ENCODE peak calls at places on chromosomes 2 and 18, in six cellular contexts. T is HepG2, F is IMR-90, Y is K562, I is GM12878, E is SK-N-SH. L is an unnamed sample.

GRCh38 chr2:23523651-23524260 is 138.8 kb downstream of the KLHL29 start:
- DNase-seq in I (no peak), T (no peak), F (peak), E (no peak), Y (no peak), L (no peak)

GRCh38 chr2:147026664-147027278 is 818.1 kb upstream of the ACVR2A start:
- DNase-seq in T (no peak), E (no peak), I (no peak), F (peak), Y (no peak), L (no peak)

GRCh38 chr2:2755990-2756389 is 424.9 kb upstream of the MYT1L start:
- DNase-seq in I (no peak), F (no peak), E (no peak), Y (no peak), T (no peak), L (no peak)

GRCh38 chr2:11410101-11410500 is 55.9 kb downstream of the E2F6 start:
- DNase-seq in F (no peak), Y (no peak), I (no peak), T (no peak), E (no peak), L (no peak)

GRCh38 chr2:63827749-63828148 is 13.9 kb upstream of the UGP2 start:
- DNase-seq in I (no peak), T (peak), Y (no peak), E (no peak), F (peak), L (no peak)

GRCh38 chr2:20584637-20585321 is 66.1 kb downstream of the HS1BP3 start:
- DNase-seq in I (no peak), F (peak), Y (no peak), T (peak), E (no peak), L (peak)

GRCh38 chr2:178238144-178238521 is 43.8 kb downstream of the OSBPL6 start:
- DNase-seq in I (no peak), F (peak), T (no peak), Y (no peak), E (no peak), L (peak)

GRCh38 chr2:172970660-172971059 is 105.0 kb upstream of the MAP3K20 start:
- DNase-seq in F (no peak), Y (no peak), T (no peak), E (no peak), I (no peak), L (no peak)

GRCh38 chr2:166653185-166653813 is 159.2 kb upstream of the SCN7A start:
- DNase-seq in T (peak), Y (no peak), I (no peak), E (no peak), F (peak), L (no peak)

GRCh38 chr2:196315388-196316049 is 144.1 kb upstream of the STK17B start:
- DNase-seq in I (no peak), Y (no peak), E (no peak), F (peak), T (no peak), L (peak)

GRCh38 chr2:181574321-181574720 is 82.6 kb downstream of the CERKL start:
- DNase-seq in I (no peak), E (no peak), T (no peak), Y (no peak), F (no peak), L (no peak)

GRCh38 chr2:106536490-106536889 is 49.3 kb downstream of the CD8B2 start:
- DNase-seq in T (no peak), F (no peak), E (no peak), I (no peak), Y (no peak), L (no peak)

GRCh38 chr18:42436366-42436765 is 481.3 kb downstream of the PIK3C3 start:
- DNase-seq in T (no peak), E (no peak), F (no peak), I (no peak), Y (no peak), L (no peak)

GRCh38 chr2:161424992-161425391 is 8.9 kb downstream of the TBR1 start:
- DNase-seq in I (no peak), T (no peak), F (no peak), Y (no peak), E (no peak), L (no peak)

GRCh38 chr2:238067939-238068338 is 7.1 kb downstream of the SCLY start:
- DNase-seq in I (no peak), Y (no peak), T (no peak), E (no peak), F (no peak), L (no peak)

GRCh38 chr2:207725815-207726578 is 14.6 kb downstream of the CCNYL1 start:
- DNase-seq in Y (no peak), F (no peak), I (no peak), T (no peak), E (peak), L (no peak)

GRCh38 chr18:77134611-77135010 is 2.0 kb upstream of the MBP start:
- DNase-seq in T (no peak), I (no peak), F (no peak), E (no peak), Y (no peak), L (no peak)

GRCh38 chr2:211216221-211216620 is 659.8 kb downstream of the CPS1 start:
- DNase-seq in I (no peak), E (no peak), T (no peak), Y (no peak), F (no peak), L (peak)

GRCh38 chr18:36139251-36139650 is 9.6 kb downstream of the ELP2 start:
- DNase-seq in I (no peak), T (no peak), F (no peak), Y (no peak), E (no peak), L (no peak)
- TF ChIP-seq SMC3 in I (no peak), T (no peak), F (no peak), Y (no peak), E (no peak), L (no peak)

GRCh38 chr18:59837586-59837985 is 62.2 kb upstream of the PMAIP1 start:
- DNase-seq in T (peak), I (peak), Y (peak), F (peak), E (peak), L (peak)
- TF ChIP-seq RAD21 in T (peak), I (peak), Y (peak), F (peak), E (peak), L (peak)

GRCh38 chr2:216596234-216596985 is 36.8 kb upstream of the IGFBP2 start:
- DNase-seq in T (no peak), I (no peak), E (peak), Y (no peak), F (peak), L (no peak)
- TF ChIP-seq SMC3 in T (no peak), I (no peak), E (no peak), Y (no peak), F (no peak), L (no peak)

GRCh38 chr18:35077937-35078336 is 36.7 kb downstream of the MAPRE2 start:
- DNase-seq in Y (no peak), I (no peak), T (no peak), E (no peak), F (peak), L (no peak)

GRCh38 chr18:35074581-35074980 is 33.4 kb downstream of the MAPRE2 start:
- DNase-seq in F (no peak), Y (no peak), I (no peak), E (no peak), T (no peak), L (no peak)

GRCh38 chr18:35076126-35076525 is 34.9 kb downstream of the MAPRE2 start:
- DNase-seq in E (no peak), F (no peak), Y (no peak), T (no peak), I (no peak), L (no peak)

GRCh38 chr18:35075132-35075531 is 33.9 kb downstream of the MAPRE2 start:
- DNase-seq in I (no peak), Y (no peak), T (no peak), E (no peak), F (no peak), L (no peak)

GRCh38 chr18:35076556-35076955 is 35.3 kb downstream of the MAPRE2 start:
- DNase-seq in T (no peak), E (no peak), Y (no peak), I (no peak), F (peak), L (no peak)
- TF ChIP-seq RAD21 in T (no peak), E (no peak), Y (no peak), I (no peak), F (no peak), L (no peak)

DNA sequence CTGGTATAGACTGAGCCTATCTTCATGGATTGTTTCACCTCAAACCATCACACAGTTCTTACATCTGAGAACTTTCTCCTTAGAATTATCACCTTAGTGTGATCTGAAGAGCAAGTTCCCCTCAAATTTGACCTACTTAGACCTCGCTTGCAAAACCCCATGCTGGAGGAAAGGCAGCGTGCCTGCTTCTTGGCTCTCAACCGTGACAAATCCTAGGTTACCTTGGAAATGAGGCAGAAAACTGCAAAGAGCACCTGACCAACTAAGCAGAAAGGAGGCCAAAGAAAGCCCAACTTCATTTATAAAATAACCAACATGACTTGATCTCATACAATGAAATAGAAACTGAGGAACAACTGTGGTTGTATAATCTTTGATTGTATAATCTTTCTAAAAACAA is 146.4 kb downstream of the RAB3GAP1 start:
- DNase-seq in F (no peak), Y (no peak), E (no peak), I (no peak), T (no peak), L (no peak)
- TF ChIP-seq SMC3 in F (no peak), Y (no peak), E (no peak), I (no peak), T (no peak), L (no peak)

GRCh38 chr2:165149439-165149838 is 54.4 kb downstream of the SCN3A start:
- DNase-seq in F (no peak), I (peak), E (no peak), T (no peak), Y (no peak), L (no peak)

GRCh38 chr2:165144315-165144714 is 59.5 kb downstream of the SCN3A start:
- DNase-seq in E (no peak), Y (no peak), T (no peak), F (no peak), I (no peak), L (peak)

GRCh38 chr2:165141601-165142000 is 62.2 kb downstream of the SCN3A start:
- DNase-seq in E (no peak), F (peak), Y (no peak), T (no peak), I (no peak), L (no peak)

DNA sequence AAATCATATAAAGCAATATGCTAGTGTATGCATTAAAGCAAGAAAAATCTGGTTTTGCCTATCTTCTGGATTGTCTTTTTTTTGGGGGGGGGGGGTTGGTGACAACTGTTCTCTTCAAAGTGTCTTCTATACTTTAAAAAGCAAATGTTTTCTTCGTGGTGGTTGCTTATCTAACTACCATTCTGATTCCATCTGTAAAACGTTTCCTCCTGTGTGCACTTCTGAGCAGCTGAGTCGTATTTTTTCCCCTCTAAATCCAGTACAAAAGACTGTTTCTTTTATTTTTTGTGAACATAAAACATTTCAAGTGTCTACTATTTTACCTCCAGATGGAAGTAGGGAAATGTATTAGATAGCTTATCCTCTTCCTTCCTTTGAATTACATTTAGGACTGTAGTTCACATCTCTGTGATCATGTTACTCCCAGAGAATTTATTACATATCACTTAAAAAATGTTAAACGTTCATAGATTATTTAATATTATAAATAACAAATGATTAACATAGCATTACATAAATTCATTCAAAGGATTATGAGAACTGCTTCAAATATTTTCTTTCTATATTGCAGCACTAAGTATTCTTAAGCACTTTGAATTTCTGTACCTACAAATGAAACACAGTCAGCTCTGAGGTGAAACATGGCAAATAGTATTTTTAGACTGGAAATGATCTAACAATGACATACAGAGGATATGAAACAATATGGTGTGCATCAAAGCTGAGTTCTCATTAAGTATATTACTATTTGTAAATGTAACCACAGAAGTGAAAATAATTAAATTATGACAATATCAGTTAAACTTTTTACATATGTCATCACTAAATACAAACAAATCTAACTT is 56.4 kb downstream of the SCN3A start:
- DNase-seq in I (no peak), F (no peak), Y (no peak), E (no peak), T (no peak), L (no peak)
- TF ChIP-seq RAD21 in I (no peak), F (no peak), Y (no peak), E (no peak), T (no peak), L (no peak)